ENCODE peak calls at places on chromosomes 12 and 14, in six cellular contexts. J is iPS DF 6.9; R is activated T-cell treated with anti-CD3 and anti-CD28 coated beads, Interleukin-2, amount 50 U/mL, for 72 hours; S is posterior cingulate gyrus; F is adipocyte; Y is cardiac fibroblast. Q is an unnamed sample.
A peak's percentile ranks its signal among the peaks of the same experiment; 100 is the strongest.

GRCh38 chr12:52581481-52581880 is 7.8 kb upstream of the KRT74 start:
- DNase-seq in S (no peak), J (no peak), Y (peak; percentile 29), F (peak; percentile 15), R (no peak), Q (no peak)

GRCh38 chr14:33525626-33526025 is 425.2 kb downstream of the EGLN3 start:
- DNase-seq in J (no peak), S (no peak), R (no peak), F (no peak), Y (peak; percentile 45), Q (no peak)

GRCh38 chr12:131105736-131106356 is 152.1 kb downstream of the ADGRD1 start:
- DNase-seq in Y (no peak), F (no peak), R (peak; percentile 82), S (peak; percentile 63), J (no peak), Q (no peak)

GRCh38 chr12:104526751-104527150 is 70.0 kb downstream of the CHST11 start:
- DNase-seq in R (no peak), S (no peak), Y (no peak), J (no peak), F (no peak), Q (no peak)

GRCh38 chr12:13273097-13273496 is 76.6 kb downstream of the EMP1 start:
- DNase-seq in S (no peak), R (no peak), F (no peak), Y (no peak), J (no peak), Q (no peak)

GRCh38 chr14:87133073-87133815 is 859.7 kb downstream of the GALC start:
- DNase-seq in F (peak; percentile 34), S (no peak), R (no peak), Y (no peak), J (no peak), Q (no peak)

GRCh38 chr12:107336705-107337104 is 243.4 kb upstream of the CRY1 start:
- DNase-seq in J (no peak), R (no peak), S (no peak), F (no peak), Y (no peak), Q (no peak)

GRCh38 chr12:49902399-49903350 is 1.0 kb downstream of the FAIM2 start:
- DNase-seq in J (no peak), Y (no peak), R (no peak), F (no peak), S (peak; percentile 38), Q (no peak)

GRCh38 chr14:99468836-99469592 is 11.6 kb downstream of the SETD3 start:
- DNase-seq in Y (no peak), F (no peak), R (no peak), S (no peak), J (no peak), Q (no peak)